ENCODE peak calls at places on chromosomes 6 and 20, in seven cellular contexts. D is NCI-H2081, B is left colon, S is left cardiac atrium, T is T-cell, L is C1 segment of cervical spinal cord, O is H54. R is an unnamed sample.

GRCh38 chr6:127776320-127776719 is 124.5 kb downstream of the THEMIS start:
- DNase-seq in O (no peak), D (no peak), B (no peak), L (no peak), T (no peak), S (no peak), R (no peak)

GRCh38 chr6:18392346-18392877 is 5.3 kb downstream of the RNF144B start:
- DNase-seq in S (no peak), T (no peak), O (no peak), B (no peak), L (no peak), D (no peak), R (no peak)

GRCh38 chr6:31308050-31308844 is 36.4 kb upstream of the HLA-C start:
- DNase-seq in T (peak; percentile 71), B (peak; percentile 69), L (no peak), D (peak; percentile 30), S (peak; percentile 32), O (no peak), R (no peak)

GRCh38 chr6:18183736-18184135 is 28.5 kb downstream of the KDM1B start:
- DNase-seq in B (no peak), D (no peak), L (no peak), T (no peak), S (no peak), O (no peak), R (no peak)

GRCh38 chr6:167401525-167402194 is 76.8 kb downstream of the TTLL2 start:
- DNase-seq in O (no peak), T (no peak), D (no peak), L (no peak), B (peak; percentile 77), S (no peak), R (no peak)

GRCh38 chr6:130981409-130981808 is 81.6 kb downstream of the EPB41L2 start:
- DNase-seq in B (no peak), D (no peak), T (no peak), O (no peak), S (no peak), L (no peak), R (no peak)

GRCh38 chr20:3802524-3803239 is 6.6 kb downstream of the CDC25B start:
- DNase-seq in T (no peak), L (no peak), O (no peak), B (no peak), S (no peak), D (no peak), R (no peak)

GRCh38 chr6:29131691-29132090 is 23.8 kb downstream of the OR2J3 start:
- DNase-seq in O (no peak), T (no peak), S (no peak), B (no peak), D (no peak), L (no peak), R (no peak)

GRCh38 chr20:1333462-1334369 is 4.8 kb upstream of the SDCBP2 start:
- DNase-seq in S (no peak), O (no peak), L (no peak), T (no peak), D (no peak), B (no peak), R (no peak)

GRCh38 chr6:48541669-48542068 is 430.7 kb upstream of the PTCHD4 start:
- DNase-seq in O (no peak), L (no peak), T (no peak), S (no peak), D (no peak), B (no peak), R (no peak)

GRCh38 chr6:52162940-52163908 is 23.0 kb upstream of the IL17A start:
- DNase-seq in S (no peak), O (no peak), B (no peak), L (no peak), D (peak; percentile 46), T (no peak), R (peak; percentile 23)

GRCh38 chr20:56945057-56945456 is 316.0 kb downstream of the TFAP2C start:
- DNase-seq in S (no peak), O (no peak), L (no peak), D (no peak), B (no peak), T (no peak), R (peak; percentile 54)

GRCh38 chr6:149840345-149841075 is 23.6 kb downstream of the LRP11 start:
- DNase-seq in O (no peak), B (peak; percentile 80), S (peak; percentile 87), T (peak; percentile 19), D (peak; percentile 82), L (peak; percentile 18), R (peak; percentile 71)

R was measured in HTR-8/SVneo.